ENCODE peak calls at places on chromosomes 5 and 9, in six cellular contexts. E is fibroblast of lung, N is fibroblast of mammary gland, Z is AG04450, M is cardiac muscle cell, Y is GM23338. K is an unnamed sample.

GRCh38 chr9:133374612-133375115 is 1.2 kb downstream of the SURF4 start:
- DNase-seq in E (peak), N (peak), Z (no peak), M (peak), Y (no peak), K (no peak)

GRCh38 chr9:35051069-35051967 is 21.1 kb downstream of the VCP start:
- DNase-seq in E (peak), N (peak), Z (no peak), M (peak), Y (peak), K (peak)

GRCh38 chr9:21591221-21592062 is 109.3 kb upstream of the IFNE start:
- DNase-seq in E (peak), N (peak), Z (peak), M (peak), Y (peak), K (no peak)

GRCh38 chr9:93575706-93576295 is 583 bp upstream of the PHF2 start:
- DNase-seq in E (peak), N (no peak), Z (no peak), M (peak), Y (peak), K (peak)

GRCh38 chr5:165086424-165086823 is 1581.0 kb downstream of the MAT2B start:
- DNase-seq in E (no peak), N (no peak), Z (no peak), M (no peak), Y (peak), K (no peak)

GRCh38 chr5:83957188-83957587 is 236.5 kb upstream of the HAPLN1 start:
- DNase-seq in E (no peak), N (peak), Z (no peak), M (no peak), Y (peak), K (no peak)

GRCh38 chr5:5203441-5203840 is 63.3 kb downstream of the ADAMTS16 start:
- DNase-seq in E (no peak), N (peak), Z (no peak), M (no peak), Y (no peak), K (no peak)

GRCh38 chr9:8223861-8224260 is 424.3 kb upstream of the DMAC1 start:
- DNase-seq in E (no peak), N (peak), Z (no peak), M (no peak), Y (no peak), K (no peak)

GRCh38 chr5:139666551-139666950 is 18.4 kb downstream of the CXXC5 start:
- DNase-seq in E (no peak), N (no peak), Z (no peak), M (no peak), Y (no peak), K (no peak)

GRCh38 chr5:35369965-35370790 is 139.9 kb upstream of the PRLR start:
- DNase-seq in E (no peak), N (no peak), Z (no peak), M (no peak), Y (peak), K (no peak)

GRCh38 chr9:83199240-83199639 is 136.3 kb upstream of the RASEF start:
- DNase-seq in E (peak), N (peak), Z (no peak), M (peak), Y (peak), K (no peak)

GRCh38 chr9:76759726-76760125 is 4.5 kb upstream of the PCA3 start:
- DNase-seq in E (no peak), N (no peak), Z (no peak), M (no peak), Y (no peak), K (no peak)

GRCh38 chr5:159947708-159948358 is 31.6 kb downstream of the ADRA1B start:
- DNase-seq in E (peak), N (peak), Z (peak), M (peak), Y (no peak), K (no peak)

GRCh38 chr9:91342575-91342974 is 19.1 kb downstream of the AUH start:
- DNase-seq in E (no peak), N (no peak), Z (no peak), M (no peak), Y (no peak), K (no peak)

GRCh38 chr9:91338681-91339080 is 23.0 kb downstream of the AUH start:
- DNase-seq in E (no peak), N (no peak), Z (no peak), M (no peak), Y (no peak), K (no peak)

GRCh38 chr9:91340395-91340794 is 21.3 kb downstream of the AUH start:
- DNase-seq in E (no peak), N (no peak), Z (no peak), M (no peak), Y (no peak), K (no peak)

GRCh38 chr9:91341749-91342148 is 20.0 kb downstream of the AUH start:
- DNase-seq in E (no peak), N (no peak), Z (no peak), M (no peak), Y (no peak), K (no peak)

DNA sequence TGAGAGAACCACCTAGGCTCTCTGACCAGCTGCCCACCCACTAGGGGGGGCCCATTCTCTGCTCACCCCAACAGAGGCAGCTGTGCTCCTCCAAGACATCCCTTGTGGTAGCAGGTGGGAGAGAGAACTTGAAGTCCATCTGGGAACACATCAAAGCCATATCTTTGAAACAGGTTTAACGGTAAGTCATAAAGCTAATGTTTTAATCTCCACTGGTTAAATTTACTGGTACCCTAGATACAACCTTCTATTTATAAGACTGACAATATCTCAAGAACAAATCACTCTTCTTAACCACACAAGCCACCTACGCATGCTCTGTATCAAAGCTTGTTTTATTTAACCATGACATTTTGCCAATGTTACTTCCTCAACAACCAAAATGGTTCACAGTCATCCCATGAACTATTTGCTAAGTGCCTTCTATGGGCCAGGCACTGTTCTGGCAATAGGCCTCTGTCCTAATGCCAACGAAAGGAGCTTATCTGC is 20.4 kb downstream of the AUH start:
- DNase-seq in E (no peak), N (no peak), Z (no peak), M (no peak), Y (no peak), K (no peak)
- TF ChIP-seq CTCF in E (no peak), N (no peak), Z (no peak), M (no peak), Y (no peak), K (no peak)

DNA sequence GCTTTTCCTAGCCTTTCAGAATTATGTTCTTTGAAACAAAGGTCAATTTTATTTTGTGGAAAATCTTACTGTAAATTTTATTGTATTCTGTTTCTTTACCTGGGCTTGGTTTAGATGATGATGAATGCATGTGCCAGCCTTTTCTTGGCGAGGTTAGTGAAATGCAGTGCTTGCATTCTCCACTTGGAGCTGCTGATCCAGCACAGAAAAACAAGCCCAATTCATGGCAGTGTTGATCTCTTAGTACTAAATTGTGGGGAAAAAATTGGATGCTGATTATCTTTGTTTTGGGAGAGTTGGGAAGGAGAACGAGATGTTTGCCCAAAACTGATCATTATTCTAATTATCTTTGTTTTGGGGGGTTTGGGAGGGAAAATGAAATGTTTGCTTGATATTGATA is 3.7 kb downstream of the HABP4 start:
- DNase-seq in E (peak), N (peak), Z (no peak), M (peak), Y (peak), K (no peak)
- TF ChIP-seq CTCF in E (peak), N (peak), Z (peak), M (peak), Y (peak), K (no peak)

GRCh38 chr5:136053336-136054121 is 24.7 kb downstream of the TGFBI start:
- DNase-seq in E (peak), N (peak), Z (peak), M (peak), Y (no peak), K (no peak)
- TF ChIP-seq CTCF in E (no peak), N (no peak), Z (no peak), M (no peak), Y (no peak), K (no peak)

GRCh38 chr9:86636051-86636450 is 281.8 kb upstream of the TUT7 start:
- DNase-seq in E (no peak), N (no peak), Z (no peak), M (no peak), Y (no peak), K (no peak)

GRCh38 chr9:86638109-86638508 is 283.9 kb upstream of the TUT7 start:
- DNase-seq in E (no peak), N (no peak), Z (no peak), M (no peak), Y (no peak), K (no peak)

GRCh38 chr9:86639287-86639686 is 285.1 kb upstream of the TUT7 start:
- DNase-seq in E (no peak), N (no peak), Z (no peak), M (no peak), Y (no peak), K (no peak)

GRCh38 chr9:86636614-86637013 is 282.4 kb upstream of the TUT7 start:
- DNase-seq in E (no peak), N (no peak), Z (no peak), M (peak), Y (no peak), K (no peak)

DNA sequence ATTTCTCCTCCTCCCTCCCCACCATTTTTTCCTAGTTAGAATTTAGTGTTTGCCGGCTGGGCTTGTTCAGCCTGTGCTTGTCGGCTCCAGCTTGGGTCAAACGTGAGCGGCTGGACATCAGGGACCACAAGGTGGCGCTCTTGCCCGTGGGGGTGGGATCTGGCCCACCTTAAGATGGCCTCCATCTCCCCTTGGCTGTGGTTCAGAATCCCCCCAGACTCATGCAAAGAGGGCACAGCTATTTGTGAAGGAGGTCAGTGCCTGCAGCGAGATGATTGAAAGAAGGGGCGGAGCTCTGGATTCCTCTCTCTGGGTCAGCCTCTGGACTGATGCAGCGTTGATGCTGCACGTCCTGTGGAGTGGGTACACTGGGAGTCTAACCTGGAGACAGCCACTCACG is 283.3 kb upstream of the TUT7 start:
- DNase-seq in E (peak), N (peak), Z (no peak), M (peak), Y (peak), K (no peak)
- TF ChIP-seq CTCF in E (peak), N (peak), Z (peak), M (peak), Y (peak), K (no peak)

K was measured in GM20000.